ENCODE peak calls at places on chromosomes 7 and 10, in six cellular contexts. M, D, E, F, H and T are unnamed samples.
A peak's percentile ranks its signal among the peaks of the same experiment; 100 is the strongest.

GRCh38 chr7:13049946-13050345 is 362.5 kb downstream of the ARL4A start:
- DNase-seq in F (no peak), H (no peak), D (no peak), M (no peak), E (no peak), T (no peak)

GRCh38 chr10:133162178-133162909 is 2.3 kb downstream of the KNDC1 start:
- DNase-seq in M (no peak), D (no peak), F (no peak), E (peak; percentile 21), H (no peak), T (peak; percentile 88)

GRCh38 chr7:1846331-1847065 is 176.4 kb downstream of the ELFN1 start:
- DNase-seq in H (no peak), M (peak; percentile 85), D (no peak), E (peak; percentile 40), F (no peak), T (peak; percentile 39)

GRCh38 chr7:151438864-151439601 is 908 bp downstream of the CRYGN start:
- DNase-seq in F (no peak), M (no peak), E (no peak), D (no peak), H (no peak), T (no peak)

GRCh38 chr10:110305767-110306451 is 1.2 kb upstream of the SMNDC1 start:
- DNase-seq in D (peak; percentile 83), F (peak; percentile 91), H (peak; percentile 95), M (peak; percentile 90), E (no peak), T (no peak)

GRCh38 chr7:1555046-1555812 is 776 bp downstream of the TMEM184A start:
- DNase-seq in M (peak; percentile 94), D (peak; percentile 95), E (no peak), F (peak; percentile 79), H (peak; percentile 89), T (peak; percentile 84)

GRCh38 chr7:8290645-8291308 is 28.8 kb upstream of the ICA1 start:
- DNase-seq in H (no peak), D (peak; percentile 18), M (peak; percentile 88), F (no peak), E (no peak), T (no peak)

GRCh38 chr10:20142311-20142710 is 326.1 kb downstream of the PLXDC2 start:
- DNase-seq in F (no peak), H (no peak), M (peak; percentile 14), E (no peak), D (no peak), T (no peak)

GRCh38 chr7:2920956-2921708 is 77.0 kb upstream of the GNA12 start:
- DNase-seq in H (no peak), M (no peak), E (no peak), D (peak; percentile 52), F (no peak), T (no peak)

GRCh38 chr7:55275291-55276200 is 89.6 kb upstream of the LANCL2 start:
- DNase-seq in E (no peak), H (no peak), M (no peak), D (no peak), F (no peak), T (no peak)

GRCh38 chr7:143395187-143396149 is 13.2 kb downstream of the EPHA1 start:
- DNase-seq in H (no peak), F (no peak), E (no peak), M (peak; percentile 53), D (no peak), T (peak; percentile 94)

GRCh38 chr7:76231071-76231470 is 29.4 kb downstream of the SRRM3 start:
- DNase-seq in H (no peak), E (no peak), F (no peak), D (no peak), M (no peak), T (no peak)

GRCh38 chr7:3910041-3910440 is 609.0 kb downstream of the SDK1 start:
- DNase-seq in F (no peak), M (no peak), D (no peak), E (no peak), H (no peak), T (no peak)

GRCh38 chr7:75924251-75924650 is 9.3 kb downstream of the POR start:
- DNase-seq in F (no peak), D (no peak), M (no peak), H (no peak), E (no peak), T (no peak)

GRCh38 chr7:114663502-114663901 is 248.9 kb downstream of the FOXP2 start:
- DNase-seq in D (peak; percentile 52), E (no peak), M (peak; percentile 59), F (peak; percentile 69), H (peak; percentile 34), T (no peak)

GRCh38 chr10:80729896-80730295 is 192.2 kb downstream of the SH2D4B start:
- DNase-seq in F (no peak), D (no peak), H (no peak), E (no peak), M (no peak), T (no peak)

DNA sequence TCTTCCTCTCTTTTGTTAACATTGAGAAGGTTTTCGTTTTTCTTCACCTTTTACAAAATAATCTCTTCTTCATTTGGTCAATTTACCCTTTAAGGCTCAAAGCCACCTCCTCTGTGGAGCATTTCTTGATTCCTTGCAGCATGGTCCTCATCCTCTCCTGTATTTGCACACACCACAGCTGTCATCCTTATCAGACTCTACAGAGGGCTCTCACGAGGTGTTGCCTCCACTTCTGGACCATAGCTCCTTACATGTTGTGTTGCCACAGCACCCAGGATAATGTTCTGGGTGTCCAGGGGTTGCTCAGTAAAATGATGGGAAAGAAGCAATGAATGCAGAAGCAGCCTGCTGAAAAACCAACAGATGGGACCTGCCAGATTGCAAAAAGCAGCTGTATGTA is 192.8 kb downstream of the SH2D4B start:
- DNase-seq in M (no peak), D (no peak), H (no peak), F (no peak), E (no peak), T (no peak)
- H3K4me1 ChIP-seq in M (no peaks in the 10 kb centered on the region), D (no peaks in the 10 kb centered on the region), H (no peaks in the 10 kb centered on the region), F (no peaks in the 10 kb centered on the region), E (no peaks in the 10 kb centered on the region), T (no peaks in the 10 kb centered on the region)

DNA sequence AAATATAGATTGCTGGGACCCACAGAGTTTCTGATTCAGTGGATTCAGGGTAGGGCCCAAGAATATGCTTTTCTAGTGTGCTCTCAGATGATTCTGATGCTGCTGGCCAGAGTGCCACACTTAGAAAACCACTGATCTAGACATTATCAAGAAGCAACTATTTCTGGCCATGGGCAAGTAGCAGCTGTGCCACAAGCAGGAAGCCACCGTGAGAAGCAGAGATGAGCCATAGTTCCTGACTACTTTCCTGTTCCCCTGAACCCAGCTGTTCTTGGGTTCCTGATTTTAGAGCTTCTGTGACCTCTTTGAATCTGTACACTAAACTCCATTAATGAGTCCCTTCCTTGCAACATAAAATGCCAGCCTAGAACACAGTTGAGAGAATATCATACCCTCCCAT is 38.1 kb upstream of the PIK3AP1 start:
- DNase-seq in D (no peak), M (no peak), H (no peak), F (no peak), E (no peak), T (no peak)
- H3K4me1 ChIP-seq in D (no peaks in the 10 kb centered on the region), M (no peaks in the 10 kb centered on the region), H (no peaks in the 10 kb centered on the region), F (no peaks in the 10 kb centered on the region), E (no peaks in the 10 kb centered on the region), T (no peaks in the 10 kb centered on the region)

DNA sequence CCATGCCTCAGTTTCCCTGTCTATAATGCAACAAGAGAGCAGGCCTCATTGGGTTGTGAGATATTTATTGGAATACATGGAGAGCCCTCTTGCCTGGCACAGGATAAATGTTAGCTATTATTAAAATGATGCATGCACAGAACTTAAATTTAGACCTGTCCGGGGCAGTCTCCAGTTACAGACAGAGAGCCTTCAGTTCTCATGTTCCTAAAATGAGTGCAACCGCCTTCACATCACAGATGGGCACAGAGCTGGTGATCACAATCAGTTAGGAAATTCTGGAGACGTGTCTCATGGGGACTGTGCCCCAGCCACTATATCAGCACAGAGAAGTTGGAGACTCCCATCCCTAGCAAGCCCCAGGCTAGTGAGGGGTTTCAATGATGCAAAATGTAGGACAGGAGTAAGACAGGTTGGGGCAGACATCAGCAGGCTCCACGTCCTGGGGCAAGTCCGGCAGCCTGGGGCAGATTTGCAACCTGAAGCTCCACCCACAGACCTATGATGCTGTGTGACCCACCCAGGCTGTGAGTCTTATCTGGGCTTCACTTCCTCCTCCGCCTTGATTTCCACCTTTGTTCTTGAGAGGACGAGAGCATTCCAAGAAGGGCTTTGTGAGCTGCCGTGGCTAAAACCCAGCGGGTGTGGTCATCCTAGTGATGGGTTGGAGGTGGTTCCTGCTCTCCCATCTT is 49.4 kb downstream of the CXCL12 start:
- DNase-seq in H (no peak), E (no peak), D (no peak), F (no peak), M (no peak), T (no peak)
- H3K4me1 ChIP-seq in H (peaks cover 14% of the 10 kb centered on the region), E (no peaks in the 10 kb centered on the region), D (no peaks in the 10 kb centered on the region), F (no peaks in the 10 kb centered on the region), M (no peaks in the 10 kb centered on the region), T (no peaks in the 10 kb centered on the region)

GRCh38 chr10:36236341-36236740 is 594.2 kb upstream of the FZD8 start:
- DNase-seq in D (no peak), H (no peak), M (no peak), F (no peak), E (no peak), T (no peak)

GRCh38 chr10:36236931-36237330 is 594.8 kb upstream of the FZD8 start:
- DNase-seq in M (no peak), F (no peak), D (no peak), H (no peak), E (no peak), T (no peak)

GRCh38 chr10:36232935-36233334 is 590.8 kb upstream of the FZD8 start:
- DNase-seq in F (no peak), E (no peak), H (no peak), D (no peak), M (no peak), T (no peak)
- H3K4me1 ChIP-seq in F (no peaks in the 10 kb centered on the region), E (no peaks in the 10 kb centered on the region), H (no peaks in the 10 kb centered on the region), D (no peaks in the 10 kb centered on the region), M (no peaks in the 10 kb centered on the region), T (no peaks in the 10 kb centered on the region)

GRCh38 chr7:21942955-21943354 is 2.7 kb downstream of the CDCA7L start:
- DNase-seq in F (no peak), E (no peak), H (no peak), D (peak; percentile 60), M (no peak), T (no peak)
- H3K4me1 ChIP-seq in F (peaks cover 2% of the 10 kb centered on the region), E (no peaks in the 10 kb centered on the region), H (peaks cover 5% of the 10 kb centered on the region), D (peaks cover 56% of the 10 kb centered on the region), M (peaks cover 12% of the 10 kb centered on the region), T (peaks cover 3% of the 10 kb centered on the region)